ENCODE peak calls at places on chromosomes 3 and 15, in four cellular contexts. One of them, this sample, is unnamed.

GRCh38 chr15:90855139-90855538 is 13.2 kb upstream of the FURIN start:
- DNase-seq in K562: no peak
- DNase-seq in GM12891: no peak
- DNase-seq in GM12878: no peak
- DNase-seq in this sample: no peak

GRCh38 chr15:91100561-91101355 is 701 bp downstream of the SV2B start:
- DNase-seq in K562: no peak
- DNase-seq in GM12891: no peak
- DNase-seq in GM12878: no peak
- DNase-seq in this sample: no peak

GRCh38 chr3:22729981-22730380 is 473.1 kb upstream of the UBE2E2 start:
- DNase-seq in K562: no peak
- DNase-seq in GM12891: no peak
- DNase-seq in GM12878: no peak
- DNase-seq in this sample: no peak

GRCh38 chr3:124137264-124137663 is 145.3 kb upstream of the ROPN1 start:
- DNase-seq in K562: no peak
- DNase-seq in GM12891: no peak
- DNase-seq in GM12878: no peak
- DNase-seq in this sample: no peak

GRCh38 chr3:10357592-10358308 is 36.8 kb upstream of the SEC13 start:
- DNase-seq in K562: no peak
- DNase-seq in GM12891: no peak
- DNase-seq in GM12878: peak
- DNase-seq in this sample: peak

GRCh38 chr15:93415576-93415975 is 326.6 kb upstream of the RGMA start:
- DNase-seq in K562: no peak
- DNase-seq in GM12891: no peak
- DNase-seq in GM12878: no peak
- DNase-seq in this sample: no peak

GRCh38 chr3:196650740-196651311 is 11.3 kb downstream of the NRROS start:
- DNase-seq in K562: peak
- DNase-seq in GM12891: no peak
- DNase-seq in GM12878: no peak
- DNase-seq in this sample: no peak

GRCh38 chr15:64247535-64247905 is 84.7 kb upstream of the PPIB start:
- DNase-seq in K562: no peak
- DNase-seq in GM12891: no peak
- DNase-seq in GM12878: peak
- DNase-seq in this sample: no peak

GRCh38 chr3:163684651-163685050 is 1393.6 kb downstream of the SI start:
- DNase-seq in K562: no peak
- DNase-seq in GM12891: no peak
- DNase-seq in GM12878: no peak
- DNase-seq in this sample: no peak

GRCh38 chr3:78728406-78729145 is 1039.2 kb downstream of the ROBO1 start:
- DNase-seq in K562: no peak
- DNase-seq in GM12891: no peak
- DNase-seq in GM12878: no peak
- DNase-seq in this sample: no peak

GRCh38 chr15:85615930-85616329 is 178.8 kb downstream of the KLHL25 start:
- DNase-seq in K562: peak
- DNase-seq in GM12891: peak
- DNase-seq in GM12878: no peak
- DNase-seq in this sample: no peak

GRCh38 chr15:70341566-70341965 is 243.8 kb upstream of the TLE3 start:
- DNase-seq in K562: no peak
- DNase-seq in GM12891: no peak
- DNase-seq in GM12878: no peak
- DNase-seq in this sample: no peak

GRCh38 chr3:132001036-132001435 is 33.8 kb downstream of the CPNE4 start:
- DNase-seq in K562: no peak
- DNase-seq in GM12891: no peak
- DNase-seq in GM12878: no peak
- DNase-seq in this sample: no peak

GRCh38 chr15:26242565-26242964 is 379.4 kb upstream of the ATP10A start:
- DNase-seq in K562: no peak
- DNase-seq in GM12891: no peak
- DNase-seq in GM12878: no peak
- DNase-seq in this sample: no peak

GRCh38 chr3:41274944-41275668 is 75.8 kb downstream of the CTNNB1 start:
- DNase-seq in K562: no peak
- DNase-seq in GM12891: no peak
- DNase-seq in GM12878: no peak
- DNase-seq in this sample: no peak

GRCh38 chr3:186742618-186743335 is 25.6 kb downstream of the KNG1 start:
- DNase-seq in K562: no peak
- DNase-seq in GM12891: no peak
- DNase-seq in GM12878: no peak
- DNase-seq in this sample: no peak

GRCh38 chr15:31361764-31362120 is 35.1 kb downstream of the KLF13 start:
- DNase-seq in K562: no peak
- DNase-seq in GM12891: no peak
- DNase-seq in GM12878: no peak
- DNase-seq in this sample: no peak

GRCh38 chr15:69154026-69154425 is 6.4 kb upstream of the GLCE start:
- DNase-seq in K562: no peak
- DNase-seq in GM12891: no peak
- DNase-seq in GM12878: no peak
- DNase-seq in this sample: no peak

GRCh38 chr15:69443032-69443611 is 9.5 kb upstream of the RPLP1 start:
- DNase-seq in K562: no peak
- DNase-seq in GM12891: no peak
- DNase-seq in GM12878: no peak
- DNase-seq in this sample: no peak

GRCh38 chr3:194276768-194277546 is 74.2 kb downstream of the CPN2 start:
- DNase-seq in K562: no peak
- DNase-seq in GM12891: no peak
- DNase-seq in GM12878: no peak
- DNase-seq in this sample: no peak

GRCh38 chr15:58742424-58743160 is 6.9 kb downstream of the ADAM10 start:
- DNase-seq in K562: no peak
- DNase-seq in GM12891: no peak
- DNase-seq in GM12878: no peak
- DNase-seq in this sample: no peak

GRCh38 chr3:104750581-104750980 is 616.1 kb upstream of the ALCAM start:
- DNase-seq in K562: no peak
- DNase-seq in GM12891: no peak
- DNase-seq in GM12878: no peak
- DNase-seq in this sample: no peak

GRCh38 chr3:184820525-184820924 is 8.6 kb downstream of the VPS8 start:
- DNase-seq in K562: no peak
- DNase-seq in GM12891: no peak
- DNase-seq in GM12878: no peak
- DNase-seq in this sample: no peak

GRCh38 chr3:62145086-62145757 is 228.1 kb downstream of the FEZF2 start:
- DNase-seq in K562: no peak
- DNase-seq in GM12891: no peak
- DNase-seq in GM12878: no peak
- DNase-seq in this sample: no peak

GRCh38 chr15:31046759-31047359 is 54.7 kb downstream of the TRPM1 start:
- DNase-seq in K562: no peak
- DNase-seq in GM12891: no peak
- DNase-seq in GM12878: no peak
- DNase-seq in this sample: no peak

GRCh38 chr15:60471314-60471713 is 7.6 kb downstream of the ICE2 start:
- DNase-seq in K562: no peak
- DNase-seq in GM12891: no peak
- DNase-seq in GM12878: no peak
- DNase-seq in this sample: no peak

GRCh38 chr3:32592696-32593353 is 22.2 kb upstream of the DYNC1LI1 start:
- DNase-seq in K562: no peak
- DNase-seq in GM12891: no peak
- DNase-seq in GM12878: no peak
- DNase-seq in this sample: no peak

GRCh38 chr3:124410471-124410870 is 319.8 kb upstream of the UMPS start:
- DNase-seq in K562: no peak
- DNase-seq in GM12891: no peak
- DNase-seq in GM12878: no peak
- DNase-seq in this sample: no peak

GRCh38 chr3:136346486-136346885 is 96.3 kb downstream of the PCCB start:
- DNase-seq in K562: no peak
- DNase-seq in GM12891: no peak
- DNase-seq in GM12878: no peak
- DNase-seq in this sample: no peak
- TF ChIP-seq SPI1 in K562: no peak
- TF ChIP-seq SPI1 in GM12891: no peak
- TF ChIP-seq SPI1 in GM12878: no peak
- TF ChIP-seq SPI1 in this sample: no peak

DNA sequence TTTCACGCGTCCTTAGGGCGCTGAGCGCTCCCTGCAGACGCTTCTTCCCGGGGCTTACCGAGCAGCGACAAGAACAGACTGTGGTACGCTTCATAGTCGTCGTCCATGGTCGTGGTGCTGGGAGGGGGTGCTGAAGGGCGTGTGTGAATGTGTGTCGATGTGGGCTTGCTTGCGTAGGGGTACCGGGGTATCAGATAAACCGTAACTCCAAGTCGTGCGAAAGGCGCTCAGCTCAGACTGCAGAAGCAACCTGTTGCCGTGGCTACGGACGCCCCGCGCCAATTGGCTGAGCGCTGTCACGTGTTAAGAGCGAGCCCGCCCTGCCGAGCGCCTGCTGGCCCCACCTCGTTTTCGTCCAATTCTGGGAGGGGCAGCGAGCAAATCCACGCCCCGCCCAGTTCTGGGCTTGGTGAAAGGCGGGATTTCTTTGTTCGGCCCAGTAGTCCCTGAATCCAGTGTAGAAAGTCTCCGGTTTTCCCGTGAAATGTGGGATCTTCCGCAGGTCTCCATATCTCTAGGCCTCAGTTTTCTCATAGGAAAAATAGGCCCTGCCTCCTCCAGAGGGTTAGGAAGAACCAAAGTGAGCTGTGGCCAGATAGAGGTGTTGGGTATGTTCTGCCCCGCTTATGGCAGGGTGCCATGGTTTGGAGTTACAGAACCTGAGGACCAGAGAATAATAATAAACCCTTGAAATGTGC is at the start of gene EFCAB12:
- DNase-seq in K562: peak
- DNase-seq in GM12891: peak
- DNase-seq in GM12878: no peak
- DNase-seq in this sample: peak
- TF ChIP-seq POLR2AphosphoS5 in K562: no peak
- TF ChIP-seq POLR2AphosphoS5 in GM12891: peak
- TF ChIP-seq POLR2AphosphoS5 in GM12878: peak
- TF ChIP-seq POLR2AphosphoS5 in this sample: peak

DNA sequence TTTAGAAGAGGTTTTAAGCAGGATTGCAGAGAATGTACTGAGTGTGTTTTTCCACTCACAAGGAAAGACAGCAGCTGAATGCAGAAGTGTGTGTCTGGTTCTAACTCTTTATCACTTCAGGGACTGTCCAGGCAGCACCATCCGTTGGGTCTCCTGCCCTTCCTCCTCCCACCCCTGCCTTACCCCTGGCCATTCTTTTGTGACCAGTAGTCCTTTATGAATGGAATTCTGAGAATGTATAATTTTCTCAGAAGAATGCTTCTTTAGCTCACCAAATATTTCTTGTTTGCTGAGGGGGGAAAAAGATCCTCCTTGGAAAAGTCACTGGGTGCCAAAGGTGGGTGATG is 70.8 kb downstream of the IGF1R start:
- DNase-seq in K562: no peak
- DNase-seq in GM12891: no peak
- DNase-seq in GM12878: no peak
- DNase-seq in this sample: no peak
- TF ChIP-seq SPI1 in K562: no peak
- TF ChIP-seq SPI1 in GM12891: no peak
- TF ChIP-seq SPI1 in GM12878: no peak
- TF ChIP-seq SPI1 in this sample: no peak

GRCh38 chr3:77038468-77038927 is 1.4 kb upstream of the ROBO2 start:
- DNase-seq in K562: peak
- DNase-seq in GM12891: no peak
- DNase-seq in GM12878: no peak
- DNase-seq in this sample: peak
- TF ChIP-seq POLR2AphosphoS5 in K562: no peak
- TF ChIP-seq POLR2AphosphoS5 in GM12891: no peak
- TF ChIP-seq POLR2AphosphoS5 in GM12878: no peak
- TF ChIP-seq POLR2AphosphoS5 in this sample: no peak

DNA sequence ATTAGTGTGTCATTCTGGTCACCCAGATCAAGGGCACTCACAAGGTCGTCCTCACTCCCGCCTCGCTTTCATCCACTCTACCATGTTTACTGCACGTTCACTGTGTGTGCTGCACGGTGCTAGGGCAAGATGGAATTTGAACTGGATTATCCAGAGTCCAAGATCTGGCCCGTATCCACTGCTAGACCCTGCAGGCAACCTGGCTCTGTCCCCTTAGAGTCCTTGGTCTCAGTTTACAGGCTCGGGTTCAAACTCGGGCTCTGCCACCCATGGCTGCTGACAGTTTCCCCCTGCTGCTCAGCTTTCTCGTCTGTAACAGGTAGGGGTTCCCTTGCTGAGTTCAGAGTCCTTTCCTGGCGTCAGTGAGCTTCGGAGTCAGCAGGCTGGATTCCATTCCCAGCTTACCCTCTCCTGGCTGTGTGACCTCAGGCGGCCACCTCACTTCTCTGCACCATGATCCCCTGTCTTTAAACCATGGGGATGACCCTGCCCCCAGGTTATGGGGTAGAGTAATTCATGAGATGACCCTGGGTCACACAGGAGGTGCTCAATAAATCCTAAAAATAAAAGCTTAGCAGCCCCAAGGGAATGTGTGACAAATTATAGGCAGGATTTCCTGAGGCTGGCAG is 79.6 kb upstream of the SLC6A6 start:
- DNase-seq in K562: no peak
- DNase-seq in GM12891: no peak
- DNase-seq in GM12878: no peak
- DNase-seq in this sample: no peak
- TF ChIP-seq SPI1 in K562: no peak
- TF ChIP-seq SPI1 in GM12891: no peak
- TF ChIP-seq SPI1 in GM12878: no peak
- TF ChIP-seq SPI1 in this sample: no peak

GRCh38 chr15:89631902-89632264 is 23.4 kb downstream of the KIF7 start:
- DNase-seq in K562: no peak
- DNase-seq in GM12891: peak
- DNase-seq in GM12878: no peak
- DNase-seq in this sample: no peak

GRCh38 chr15:89633585-89633984 is 21.7 kb downstream of the KIF7 start:
- DNase-seq in K562: no peak
- DNase-seq in GM12891: no peak
- DNase-seq in GM12878: no peak
- DNase-seq in this sample: no peak

GRCh38 chr15:89630260-89630659 is 25.0 kb downstream of the KIF7 start:
- DNase-seq in K562: no peak
- DNase-seq in GM12891: no peak
- DNase-seq in GM12878: no peak
- DNase-seq in this sample: no peak

GRCh38 chr15:89630974-89631901 is 24.0 kb downstream of the KIF7 start:
- DNase-seq in K562: no peak
- DNase-seq in GM12891: no peak
- DNase-seq in GM12878: no peak
- DNase-seq in this sample: no peak

GRCh38 chr15:89632563-89633430 is 22.5 kb downstream of the KIF7 start:
- DNase-seq in K562: no peak
- DNase-seq in GM12891: peak
- DNase-seq in GM12878: no peak
- DNase-seq in this sample: no peak
- TF ChIP-seq POLR2AphosphoS5 in K562: no peak
- TF ChIP-seq POLR2AphosphoS5 in GM12891: no peak
- TF ChIP-seq POLR2AphosphoS5 in GM12878: no peak
- TF ChIP-seq POLR2AphosphoS5 in this sample: no peak